ENCODE peak calls at places on chromosomes 11 and 22, in ten cellular contexts. R is HCT116, P is endodermal cell, A is left ventricle myocardium inferior, Y is IMR-90, K is fibroblast of pulmonary artery, C is fibroblast of mammary gland, X is pancreas, H is GM12878, O is dorsolateral prefrontal cortex. I is an unnamed sample.

GRCh38 chr11:77107950-77108349 is 5.3 kb downstream of the OMP start:
- DNase-seq in Y (peak), K (peak), A (no peak), H (no peak), R (peak), C (peak), X (peak), P (no peak), O (no peak), I (peak)

GRCh38 chr11:9568854-9569587 is 4.4 kb upstream of the WEE1 start:
- DNase-seq in X (peak), H (no peak), C (peak), P (peak), R (peak), A (peak), K (peak), O (no peak), Y (peak), I (peak)

GRCh38 chr22:39214006-39214382 is 30.8 kb downstream of the PDGFB start:
- DNase-seq in Y (no peak), K (no peak), A (no peak), O (no peak), R (no peak), P (no peak), X (no peak), C (no peak), H (no peak), I (no peak)

GRCh38 chr11:64284962-64285884 is at the start of gene GPR137:
- DNase-seq in P (peak), A (peak), K (peak), X (peak), O (peak), Y (peak), C (peak), H (no peak), R (no peak), I (peak)

GRCh38 chr22:24370426-24370825 is 57.0 kb upstream of the ADORA2A start:
- DNase-seq in Y (no peak), A (no peak), X (no peak), O (no peak), H (no peak), K (peak), C (no peak), P (no peak), R (no peak), I (peak)

GRCh38 chr11:65090628-65091027 is 5.4 kb upstream of the VPS51 start:
- DNase-seq in H (no peak), P (no peak), C (no peak), O (no peak), A (no peak), X (no peak), R (no peak), Y (no peak), K (no peak), I (no peak)

GRCh38 chr22:40904101-40904500 is 42.2 kb upstream of the DNAJB7 start:
- DNase-seq in O (no peak), P (no peak), R (no peak), H (no peak), Y (no peak), C (no peak), X (no peak), A (no peak), K (no peak), I (no peak)

GRCh38 chr22:24187731-24188644 is 6.7 kb downstream of the SUSD2 start:
- DNase-seq in R (no peak), X (peak), Y (no peak), K (no peak), O (peak), H (no peak), C (no peak), P (no peak), A (peak), I (no peak)

GRCh38 chr22:19717691-19718254 is 3.5 kb downstream of the SEPTIN5 start:
- DNase-seq in C (peak), R (no peak), A (peak), P (peak), X (peak), K (peak), O (peak), H (no peak), Y (peak), I (peak)

GRCh38 chr22:18979957-18980356 is 43.9 kb upstream of the PRODH start:
- DNase-seq in O (no peak), R (no peak), Y (no peak), X (no peak), K (no peak), A (no peak), P (peak), H (no peak), C (no peak), I (no peak)

GRCh38 chr11:11856638-11857037 is 14.9 kb downstream of the USP47 start:
- DNase-seq in R (no peak), Y (no peak), P (no peak), X (no peak), O (no peak), K (peak), C (no peak), H (peak), A (no peak), I (no peak)

GRCh38 chr22:49568751-49569285 is 258.9 kb downstream of the BRD1 start:
- DNase-seq in Y (no peak), P (peak), O (peak), H (no peak), X (no peak), C (no peak), R (no peak), K (no peak), A (no peak), I (no peak)

GRCh38 chr22:31901388-31902137 is 42.8 kb upstream of the YWHAH start:
- DNase-seq in P (no peak), A (no peak), R (no peak), H (no peak), K (peak), Y (no peak), X (no peak), O (no peak), C (no peak), I (no peak)

GRCh38 chr11:102780491-102780918 is at the start of gene MMP10:
- DNase-seq in A (no peak), O (no peak), Y (peak), C (peak), X (no peak), P (peak), H (no peak), K (peak), R (peak), I (peak)
- TF ChIP-seq CTCF in A (peak), O (no peak), Y (peak), C (peak), X (no peak), P (peak), H (peak), K (peak), R (peak), I (peak)

DNA sequence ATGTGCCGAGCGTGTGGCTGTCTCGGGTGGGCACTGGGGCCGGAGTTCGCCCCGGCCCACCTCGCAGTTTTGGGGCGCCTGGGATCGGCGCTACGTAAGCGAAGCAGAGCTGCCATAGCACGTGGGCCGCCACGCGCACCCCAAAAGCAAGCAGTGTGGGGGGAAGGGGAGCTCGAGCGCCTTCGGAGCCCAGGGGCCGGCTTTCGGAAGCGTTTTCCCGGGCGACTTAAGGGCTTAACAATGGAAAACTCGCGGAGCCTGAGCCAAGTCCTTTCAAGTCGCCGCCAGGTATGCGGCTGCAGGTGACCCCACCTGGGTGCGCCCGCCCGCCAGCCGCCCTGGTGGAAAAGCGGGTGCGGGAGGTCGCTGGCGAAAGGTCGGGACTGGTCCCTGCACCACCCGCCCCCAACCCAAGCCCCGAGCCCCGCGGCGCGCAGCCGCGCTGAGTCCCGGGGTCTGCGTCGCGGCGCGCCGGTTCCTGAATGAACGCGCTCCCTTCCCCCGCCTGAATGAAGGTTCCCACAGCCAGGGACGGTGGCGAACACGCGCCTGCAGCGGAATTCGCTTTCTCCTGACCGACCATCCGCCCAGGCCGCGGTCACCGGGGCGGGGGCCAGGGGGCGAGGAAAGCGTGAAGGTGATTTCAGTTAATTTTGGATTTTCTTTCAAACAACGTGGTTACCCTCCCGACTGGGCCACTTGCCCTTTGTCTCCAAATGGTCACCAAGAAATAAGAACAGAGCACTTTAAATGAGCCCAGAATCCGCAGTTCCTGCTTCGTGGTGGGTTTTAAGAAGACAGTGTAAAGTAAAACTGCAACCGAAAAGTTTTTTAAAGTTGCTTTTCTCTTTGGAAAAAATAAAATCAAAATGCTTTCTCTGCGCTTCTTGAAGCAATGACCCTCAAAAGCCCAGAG is 2.7 kb upstream of the CCND1 start:
- DNase-seq in Y (peak), P (peak), H (no peak), R (peak), K (peak), C (peak), X (peak), A (peak), O (no peak), I (peak)
- H3K4me3 ChIP-seq in Y (peak), P (peak), H (peak), R (peak), K (peak), C (peak), X (peak), A (peak), O (peak), I (peak)

DNA sequence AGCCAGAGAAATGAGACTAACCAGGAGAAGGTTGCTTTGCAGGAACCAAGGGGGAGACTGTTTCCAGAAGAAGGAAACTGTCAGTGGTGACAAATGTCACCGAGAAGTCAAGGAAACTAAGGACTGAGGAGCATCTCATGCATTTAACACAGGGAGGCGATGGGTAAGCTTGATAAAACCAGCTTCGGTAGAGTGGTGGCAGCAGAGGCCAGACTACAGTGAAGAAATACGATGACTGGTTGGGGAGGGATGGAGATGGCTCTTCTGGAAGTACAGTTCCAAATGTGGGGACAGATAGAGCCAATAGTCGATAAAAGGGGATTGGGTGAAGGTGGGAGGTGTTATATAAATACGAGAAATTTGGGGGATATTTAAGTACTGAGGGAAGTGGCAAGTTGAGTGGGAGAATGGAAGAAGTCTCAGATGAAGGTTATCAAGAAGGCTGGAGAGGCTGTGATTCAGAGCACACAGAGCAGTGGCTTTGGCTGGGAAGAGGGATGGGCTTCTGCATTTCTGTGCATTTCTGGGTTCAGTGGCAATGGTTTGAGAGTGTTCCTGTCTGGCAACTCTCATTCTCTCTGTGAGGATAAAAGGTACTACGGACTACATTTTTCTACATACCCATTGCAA is 29.2 kb downstream of the SC5D start:
- DNase-seq in H (no peak), X (no peak), O (peak), P (peak), Y (peak), C (peak), K (peak), R (peak), A (no peak), I (peak)
- TF ChIP-seq CTCF in H (peak), X (no peak), O (peak), P (peak), Y (no peak), C (peak), K (peak), R (peak), A (peak), I (peak)

DNA sequence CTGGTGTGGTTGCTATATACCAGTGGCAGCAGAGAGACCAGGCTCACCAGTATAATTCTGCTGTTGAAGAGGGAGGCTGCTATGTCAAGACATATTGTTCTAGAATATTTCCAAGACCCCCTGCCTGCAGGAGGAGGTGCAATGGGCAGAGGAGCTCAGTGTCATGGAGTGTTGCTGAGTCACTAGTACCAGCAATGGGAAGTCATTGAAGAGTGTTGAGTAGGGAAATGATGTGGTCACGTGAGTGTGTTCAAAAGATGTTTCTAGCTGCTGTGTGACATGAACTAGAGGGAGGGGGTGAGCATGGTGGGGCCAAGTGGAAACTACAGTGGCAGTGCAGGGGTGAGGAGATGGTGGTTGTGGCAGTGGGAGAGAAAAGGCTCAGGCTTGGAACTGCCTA is 76.3 kb upstream of the BIRC3 start:
- DNase-seq in R (no peak), A (no peak), K (no peak), O (no peak), C (peak), P (no peak), H (no peak), Y (peak), X (no peak), I (peak)
- H3K4me3 ChIP-seq in R (no peak), A (no peak), K (no peak), O (no peak), C (no peak), P (no peak), H (no peak), Y (no peak), X (no peak), I (no peak)

GRCh38 chr11:73760680-73761402 is at the start of gene RAB6A:
- DNase-seq in R (peak), O (peak), K (peak), Y (peak), A (peak), H (peak), C (peak), X (peak), P (peak), I (peak)
- TF ChIP-seq CTCF in R (no peak), O (peak), K (peak), Y (peak), A (peak), H (peak), C (no peak), X (peak), P (peak), I (peak)

GRCh38 chr11:13434247-13435205 is 28.5 kb downstream of the BTBD10 start:
- DNase-seq in P (no peak), K (no peak), O (no peak), A (no peak), Y (peak), X (no peak), R (no peak), C (no peak), H (no peak), I (no peak)

GRCh38 chr11:13445588-13445987 is 17.4 kb downstream of the BTBD10 start:
- DNase-seq in K (no peak), R (no peak), H (no peak), X (no peak), A (no peak), Y (no peak), C (no peak), O (no peak), P (no peak), I (no peak)

DNA sequence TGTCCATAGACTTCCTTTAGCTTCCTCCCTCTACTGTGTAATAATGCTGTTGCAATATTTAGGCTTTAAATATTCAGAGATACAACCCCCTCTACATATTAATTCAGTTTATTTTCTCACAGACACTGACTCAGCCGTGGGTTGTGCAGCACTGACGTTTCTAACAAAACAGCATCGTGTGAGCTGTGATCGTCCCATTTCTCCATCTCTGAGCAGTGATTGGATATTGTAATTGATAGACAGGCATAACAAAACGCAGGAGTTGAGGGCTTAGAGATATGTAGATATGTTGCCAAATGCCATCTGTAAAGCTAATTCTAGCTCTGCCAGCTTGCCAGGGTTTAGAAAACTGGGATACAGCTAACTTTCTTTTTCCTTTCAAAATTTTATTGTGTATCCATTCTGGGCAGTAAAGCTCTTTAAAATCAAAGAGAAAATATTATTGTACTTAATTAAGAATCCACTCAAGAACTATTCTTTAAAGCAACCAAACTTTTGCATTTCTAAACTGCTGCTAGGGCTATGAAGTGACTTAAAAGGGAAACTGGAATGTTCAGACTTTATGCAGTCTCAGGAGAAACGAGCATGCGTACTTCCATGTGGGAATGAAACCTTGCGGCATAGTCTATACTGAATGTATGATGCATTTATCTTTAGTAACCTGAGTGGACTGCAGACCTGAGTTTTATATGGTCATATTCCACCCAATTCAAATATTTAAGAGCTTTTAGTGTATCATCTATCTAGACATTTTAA is 22.7 kb downstream of the BTBD10 start:
- DNase-seq in A (no peak), C (peak), P (peak), R (peak), K (peak), X (no peak), Y (peak), O (no peak), H (no peak), I (peak)
- H3K4me3 ChIP-seq in A (peak), C (peak), P (no peak), R (no peak), K (peak), X (peak), Y (peak), O (peak), H (no peak), I (peak)

GRCh38 chr11:70528794-70529580 is 130.7 kb downstream of the CTTN start:
- DNase-seq in K (no peak), A (no peak), P (no peak), Y (no peak), X (no peak), C (no peak), H (no peak), O (no peak), R (no peak), I (no peak)
- TF ChIP-seq CTCF in K (no peak), A (no peak), P (no peak), Y (no peak), X (no peak), C (no peak), H (no peak), O (no peak), R (no peak), I (no peak)

GRCh38 chr22:42075277-42075676 is 1.2 kb downstream of the PHETA2 start:
- DNase-seq in P (no peak), K (no peak), O (no peak), C (no peak), H (no peak), R (no peak), X (no peak), A (no peak), Y (no peak), I (no peak)

GRCh38 chr22:42074846-42075245 is 798 bp downstream of the PHETA2 start:
- DNase-seq in X (no peak), C (no peak), R (no peak), P (no peak), A (no peak), Y (no peak), O (no peak), H (no peak), K (no peak), I (no peak)

GRCh38 chr22:42074153-42074750 is at the start of gene PHETA2:
- DNase-seq in A (peak), R (no peak), H (no peak), C (peak), X (peak), P (peak), O (no peak), K (peak), Y (peak), I (peak)

GRCh38 chr22:42072606-42073330 is 1.3 kb upstream of the PHETA2 start:
- DNase-seq in H (no peak), K (no peak), R (no peak), A (no peak), X (no peak), P (no peak), Y (no peak), O (no peak), C (no peak), I (no peak)

GRCh38 chr22:42073568-42074152 is 388 bp upstream of the PHETA2 start:
- DNase-seq in K (no peak), O (no peak), P (no peak), R (no peak), C (no peak), H (no peak), Y (no peak), A (no peak), X (no peak), I (no peak)
- H3K4me3 ChIP-seq in K (peak), O (peak), P (no peak), R (no peak), C (peak), H (peak), Y (peak), A (peak), X (peak), I (peak)

I was measured in cardiac fibroblast.